ENCODE peak calls at places on chromosomes 3 and 15, in eight cellular contexts. H, M, P, N, F, O, G and Y are unnamed samples.

GRCh38 chr15:74873756-74874424 is 725 bp upstream of the SCAMP2 start:
- DNase-seq in N (peak), G (peak), P (peak), O (no peak), M (no peak), H (peak), F (no peak), Y (no peak)

GRCh38 chr15:31435256-31435781 is 108.7 kb downstream of the KLF13 start:
- DNase-seq in O (peak), P (peak), M (peak), F (peak), H (peak), N (peak), G (peak), Y (peak)

GRCh38 chr3:56917740-56918568 is 116.2 kb upstream of the ARHGEF3 start:
- DNase-seq in G (no peak), N (no peak), O (no peak), H (no peak), M (no peak), F (no peak), P (no peak), Y (no peak)

GRCh38 chr3:196122021-196122687 is 40.3 kb upstream of the TFRC start:
- DNase-seq in P (no peak), H (no peak), G (no peak), N (peak), M (no peak), F (no peak), O (no peak), Y (no peak)

GRCh38 chr3:33581666-33582065 is 136.4 kb downstream of the CLASP2 start:
- DNase-seq in O (no peak), G (no peak), M (no peak), P (no peak), N (no peak), F (no peak), H (no peak), Y (no peak)

GRCh38 chr3:136414476-136414875 is 164.3 kb downstream of the PCCB start:
- DNase-seq in M (no peak), F (no peak), O (no peak), N (no peak), H (no peak), G (no peak), P (no peak), Y (no peak)

GRCh38 chr3:41131224-41131623 is 68.1 kb upstream of the CTNNB1 start:
- DNase-seq in H (no peak), O (no peak), G (no peak), F (peak), M (no peak), P (no peak), N (no peak), Y (no peak)

GRCh38 chr15:71730277-71731144 is 79.8 kb upstream of the NR2E3 start:
- DNase-seq in M (peak), H (no peak), P (no peak), O (no peak), N (peak), G (peak), F (peak), Y (no peak)

DNA sequence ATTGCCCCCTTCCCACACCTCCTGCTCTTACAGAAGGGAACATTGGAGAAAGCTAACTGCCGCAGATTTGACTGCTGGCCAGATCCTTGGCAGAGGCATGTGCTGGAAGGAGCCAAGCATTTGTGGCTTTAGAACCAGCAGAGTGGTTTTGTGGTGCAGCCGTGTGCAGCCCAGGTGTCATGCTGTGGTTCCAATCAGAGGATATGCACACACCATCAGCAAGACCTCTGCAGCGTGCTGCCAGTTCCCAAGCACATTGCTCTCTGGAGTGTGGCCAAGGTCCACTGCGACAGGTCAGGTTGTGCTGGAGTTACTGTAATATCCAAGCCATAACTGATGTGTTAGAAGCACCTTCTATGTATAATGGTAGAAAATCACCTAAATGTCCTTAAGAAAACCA is 61.6 kb downstream of the OTOL1 start:
- DNase-seq in M (no peak), P (no peak), N (no peak), O (no peak), G (no peak), F (peak), H (peak), Y (no peak)
- H3K4me3 ChIP-seq in M (no peak), P (no peak), N (no peak), O (no peak), G (no peak), F (no peak), H (no peak), Y (no peak)

GRCh38 chr3:129068291-129068886 is 7.8 kb downstream of the GP9 start:
- DNase-seq in N (no peak), M (no peak), F (peak), H (peak), P (no peak), O (no peak), G (no peak), Y (no peak)

GRCh38 chr3:129065727-129066087 is 5.1 kb downstream of the GP9 start:
- DNase-seq in N (no peak), G (no peak), M (no peak), O (no peak), F (no peak), P (no peak), H (no peak), Y (no peak)

GRCh38 chr3:129064969-129065726 is 4.6 kb downstream of the GP9 start:
- DNase-seq in N (no peak), P (no peak), F (no peak), G (no peak), H (no peak), O (no peak), M (no peak), Y (no peak)

GRCh38 chr3:129070086-129070875 is 9.7 kb downstream of the GP9 start:
- DNase-seq in P (no peak), H (peak), M (no peak), N (no peak), F (no peak), G (no peak), O (no peak), Y (no peak)
- H3K4me3 ChIP-seq in P (no peak), H (no peak), M (no peak), N (no peak), F (no peak), G (no peak), O (no peak), Y (no peak)

GRCh38 chr3:35505181-35505580 is 134.1 kb upstream of the ARPP21 start:
- DNase-seq in O (no peak), F (no peak), H (peak), M (no peak), P (no peak), G (no peak), N (no peak), Y (peak)
- H3K4me3 ChIP-seq in O (no peak), F (no peak), H (no peak), M (no peak), P (no peak), G (no peak), N (no peak), Y (no peak)

GRCh38 chr3:16883057-16883725 is 1.6 kb upstream of the PLCL2 start:
- DNase-seq in G (no peak), M (no peak), N (no peak), P (no peak), H (peak), F (no peak), O (no peak), Y (no peak)
- H3K4me3 ChIP-seq in G (peak), M (peak), N (no peak), P (no peak), H (no peak), F (no peak), O (peak), Y (no peak)

DNA sequence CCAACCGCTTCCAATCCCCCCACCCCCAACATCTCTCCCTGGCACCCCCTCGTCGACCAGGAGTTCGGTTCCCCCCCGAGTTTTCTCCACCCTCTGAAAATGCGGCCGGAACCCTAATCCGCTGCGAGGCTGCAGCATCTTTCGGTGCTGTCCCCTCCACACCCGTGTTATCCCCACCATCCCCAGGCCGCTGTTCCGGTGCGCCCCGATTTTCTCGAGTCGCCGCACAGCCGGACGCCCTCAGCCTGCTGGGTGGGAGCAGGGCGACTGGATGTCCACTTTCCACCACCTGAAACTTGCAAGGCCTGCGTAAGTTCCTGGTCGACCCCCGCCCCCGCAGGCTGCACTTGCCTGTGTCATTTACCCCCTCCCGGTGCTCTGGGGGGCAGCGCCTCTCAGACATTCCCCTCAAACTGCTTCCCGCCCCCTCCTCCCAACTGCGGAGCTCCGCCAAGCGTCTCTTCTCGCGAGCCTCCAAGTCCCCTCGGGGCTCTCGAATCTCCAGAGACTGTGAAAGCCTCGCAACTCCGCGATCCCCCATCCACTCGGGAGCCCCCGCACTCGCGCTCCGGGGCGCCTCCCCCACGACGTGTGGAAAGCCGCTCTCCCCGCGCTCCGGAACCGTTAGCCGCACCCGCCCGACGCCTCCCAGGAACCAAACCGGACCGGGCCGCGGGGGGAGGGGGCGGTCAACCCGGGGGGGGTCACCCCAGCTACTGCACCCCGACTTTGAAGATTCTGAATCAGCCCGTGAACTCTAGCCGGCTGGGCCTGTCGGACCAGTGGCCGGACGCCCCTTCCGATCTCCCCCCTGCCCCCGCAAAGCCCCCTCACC is 566 bp downstream of the ETV5 start:
- DNase-seq in G (no peak), O (peak), F (peak), P (peak), H (peak), M (peak), N (peak), Y (peak)
- H3K4me3 ChIP-seq in G (peak), O (peak), F (peak), P (peak), H (peak), M (peak), N (peak), Y (peak)

DNA sequence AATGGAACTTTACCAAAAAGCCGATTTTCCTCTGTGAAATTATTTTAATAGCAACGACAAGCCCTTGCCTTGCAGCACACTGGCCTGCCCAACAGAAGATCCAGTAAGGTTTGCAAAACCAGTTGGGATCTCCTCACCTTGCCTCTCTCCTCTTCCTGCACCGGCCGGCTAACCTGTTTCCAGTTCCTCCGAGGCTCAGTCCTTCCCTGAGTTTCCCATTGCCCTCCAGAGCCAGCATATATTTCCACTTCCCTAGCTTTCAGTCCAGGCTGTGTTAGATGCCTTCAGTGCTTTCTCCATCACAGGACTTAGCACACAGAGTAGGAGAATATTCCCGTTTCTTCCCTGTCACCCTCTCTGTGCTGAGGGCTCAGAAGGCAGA is 60.3 kb downstream of the NOX5 start:
- DNase-seq in O (no peak), H (no peak), F (peak), G (no peak), M (no peak), P (no peak), N (no peak), Y (no peak)
- H3K4me3 ChIP-seq in O (peak), H (peak), F (peak), G (peak), M (peak), P (peak), N (peak), Y (no peak)

DNA sequence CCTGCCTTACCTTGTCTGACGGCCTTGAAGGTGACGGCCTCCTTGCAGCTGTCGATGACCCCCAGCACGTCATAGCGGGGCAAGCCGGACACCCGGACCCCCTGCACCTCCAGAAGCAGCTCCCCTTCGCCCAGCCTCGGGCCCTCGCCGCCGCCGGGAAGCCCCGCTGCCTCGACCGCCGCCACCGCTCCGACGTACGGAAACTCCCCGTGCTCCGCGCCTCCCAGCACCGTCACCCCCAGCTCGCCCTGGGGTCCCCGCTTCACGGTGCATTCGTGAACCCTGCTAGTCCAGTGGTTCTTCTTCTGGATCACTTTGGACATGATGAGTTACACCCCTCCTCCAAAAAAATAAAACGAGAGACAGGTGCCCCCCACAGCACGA is 740 bp downstream of the MAGI1 start:
- DNase-seq in H (peak), P (peak), G (no peak), N (no peak), O (peak), M (peak), F (peak), Y (no peak)
- H3K4me3 ChIP-seq in H (peak), P (peak), G (peak), N (peak), O (peak), M (peak), F (peak), Y (no peak)

DNA sequence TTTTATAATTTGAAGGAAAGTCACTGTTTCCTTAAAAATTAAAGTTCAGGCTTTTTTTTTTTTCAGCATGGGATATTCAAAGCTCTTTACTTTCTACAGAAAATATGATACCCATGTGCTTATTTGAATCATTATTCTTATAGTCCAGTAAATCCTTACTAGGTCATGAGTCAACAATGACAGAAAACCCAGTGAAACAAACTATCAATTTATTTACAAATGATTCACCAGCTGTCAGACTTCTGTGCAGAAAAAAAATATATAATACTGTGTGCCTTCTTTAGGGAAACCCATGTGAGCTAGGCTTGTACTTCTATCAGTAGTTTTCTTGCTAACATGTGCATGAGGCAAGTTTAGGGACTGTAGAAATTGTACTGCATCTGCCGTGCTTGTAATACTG is 1.2 kb downstream of the ACP3 start:
- DNase-seq in M (no peak), H (no peak), G (no peak), P (no peak), O (no peak), N (no peak), F (peak), Y (no peak)
- H3K4me3 ChIP-seq in M (peak), H (no peak), G (no peak), P (no peak), O (no peak), N (no peak), F (no peak), Y (no peak)

GRCh38 chr3:31038086-31038737 is 143.8 kb upstream of the GADL1 start:
- DNase-seq in O (no peak), F (no peak), H (no peak), P (no peak), N (no peak), M (no peak), G (no peak), Y (no peak)
- H3K4me3 ChIP-seq in O (no peak), F (no peak), H (no peak), P (no peak), N (no peak), M (no peak), G (no peak), Y (no peak)

GRCh38 chr3:120349819-120350125 is 618 bp upstream of the LRRC58 start:
- DNase-seq in H (no peak), M (no peak), G (no peak), F (no peak), N (no peak), P (no peak), O (no peak), Y (no peak)

GRCh38 chr3:120348981-120349818 is at the start of gene LRRC58:
- DNase-seq in G (peak), F (peak), H (peak), M (peak), P (peak), O (peak), N (peak), Y (peak)

GRCh38 chr3:120352017-120352416 is 2.9 kb upstream of the LRRC58 start:
- DNase-seq in P (no peak), G (no peak), N (no peak), F (no peak), M (no peak), H (no peak), O (no peak), Y (no peak)

GRCh38 chr3:120350431-120350941 is 1.3 kb upstream of the LRRC58 start:
- DNase-seq in N (peak), H (peak), P (no peak), M (no peak), G (no peak), F (peak), O (peak), Y (no peak)

DNA sequence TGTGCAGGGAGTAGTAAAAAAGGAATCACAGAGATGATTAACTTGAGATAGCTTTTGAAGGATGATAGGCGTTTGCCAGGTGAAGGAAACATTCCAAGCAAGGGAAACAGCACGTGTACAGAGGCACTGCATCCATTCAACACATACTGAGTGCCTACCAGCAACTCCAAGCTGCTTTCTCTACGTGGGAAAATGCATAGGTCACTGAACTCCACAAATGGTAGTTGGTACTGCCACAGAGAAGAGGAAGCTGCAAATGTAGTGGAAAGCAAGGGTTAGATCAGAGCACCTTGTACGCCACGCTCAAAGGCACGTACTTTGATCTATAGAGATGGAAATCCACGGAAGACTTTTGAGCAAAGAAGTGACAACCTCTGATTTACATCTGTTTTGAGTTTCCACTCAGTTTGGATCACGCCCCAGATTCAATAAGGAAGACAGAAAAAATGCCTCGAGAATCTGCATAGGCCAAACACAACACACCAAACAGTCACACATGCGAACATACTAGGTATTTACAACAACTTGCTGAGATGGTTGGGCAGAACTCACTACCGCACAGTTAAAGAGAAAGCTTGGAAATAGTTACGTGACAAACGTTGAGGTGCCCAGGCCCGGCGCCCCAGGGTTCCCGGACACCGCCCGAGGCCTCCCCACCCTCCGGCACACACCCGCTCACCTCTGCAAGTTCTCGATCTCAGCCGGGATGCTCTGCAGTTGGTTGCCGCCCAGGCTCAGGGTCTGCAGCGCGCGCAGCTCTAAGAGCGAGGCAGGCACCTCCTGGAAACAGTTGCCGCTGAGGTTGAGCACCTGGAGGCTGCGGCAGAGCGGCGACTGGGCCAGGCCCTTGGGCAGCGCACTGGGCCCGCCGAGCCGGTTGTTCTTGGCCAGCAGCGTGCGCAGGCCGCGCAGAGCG is 831 bp downstream of the LRRC58 start:
- DNase-seq in N (peak), O (no peak), M (no peak), G (peak), F (peak), H (no peak), P (no peak), Y (peak)
- H3K4me3 ChIP-seq in N (peak), O (peak), M (peak), G (peak), F (peak), H (peak), P (peak), Y (peak)